ENCODE peak calls at places on chromosomes 5 and 9, in four cellular contexts. One of them, this sample, is unnamed.
A peak's percentile ranks its signal among the peaks of the same experiment; 100 is the strongest.

GRCh38 chr5:134590992-134591659 is 41.5 kb downstream of the SAR1B start:
- ATAC-seq in HepG2: peak; percentile 47
- ATAC-seq in upper lobe of left lung: no peak
- ATAC-seq in GM12878: peak; percentile 5
- ATAC-seq in this sample: no peak

GRCh38 chr5:178677429-178677828 is 50.6 kb upstream of the CLK4 start:
- ATAC-seq in HepG2: no peak
- ATAC-seq in upper lobe of left lung: peak; percentile 69
- ATAC-seq in GM12878: no peak
- ATAC-seq in this sample: no peak

GRCh38 chr9:73008273-73008672 is 55.4 kb upstream of the ALDH1A1 start:
- ATAC-seq in HepG2: no peak
- ATAC-seq in upper lobe of left lung: no peak
- ATAC-seq in GM12878: no peak
- ATAC-seq in this sample: no peak

GRCh38 chr9:117551171-117551570 is 136.3 kb upstream of the ASTN2 start:
- ATAC-seq in HepG2: no peak
- ATAC-seq in upper lobe of left lung: no peak
- ATAC-seq in GM12878: no peak
- ATAC-seq in this sample: no peak

GRCh38 chr5:161400583-161400982 is 145.9 kb downstream of the GABRB2 start:
- ATAC-seq in HepG2: no peak
- ATAC-seq in upper lobe of left lung: no peak
- ATAC-seq in GM12878: no peak
- ATAC-seq in this sample: no peak

GRCh38 chr5:100901851-100902341 is 1.2 kb downstream of the ST8SIA4 start:
- ATAC-seq in HepG2: no peak
- ATAC-seq in upper lobe of left lung: peak; percentile 79
- ATAC-seq in GM12878: peak; percentile 2
- ATAC-seq in this sample: peak; percentile 54

GRCh38 chr9:131734165-131734610 is 5.7 kb downstream of the RAPGEF1 start:
- ATAC-seq in HepG2: no peak
- ATAC-seq in upper lobe of left lung: no peak
- ATAC-seq in GM12878: peak; percentile 2
- ATAC-seq in this sample: no peak

GRCh38 chr5:172583931-172584511 is 57.0 kb upstream of the NEURL1B start:
- ATAC-seq in HepG2: no peak
- ATAC-seq in upper lobe of left lung: peak; percentile 66
- ATAC-seq in GM12878: no peak
- ATAC-seq in this sample: peak; percentile 76

GRCh38 chr9:104984994-104985393 is 57.0 kb upstream of the ABCA1 start:
- ATAC-seq in HepG2: no peak
- ATAC-seq in upper lobe of left lung: no peak
- ATAC-seq in GM12878: no peak
- ATAC-seq in this sample: no peak

GRCh38 chr5:168179185-168179584 is 112.3 kb upstream of the WWC1 start:
- ATAC-seq in HepG2: no peak
- ATAC-seq in upper lobe of left lung: no peak
- ATAC-seq in GM12878: no peak
- ATAC-seq in this sample: peak; percentile 28

GRCh38 chr9:71514344-71514975 is 253.9 kb downstream of the CEMIP2 start:
- ATAC-seq in HepG2: no peak
- ATAC-seq in upper lobe of left lung: no peak
- ATAC-seq in GM12878: no peak
- ATAC-seq in this sample: no peak

GRCh38 chr9:121440265-121440664 is 59.4 kb downstream of the GGTA1 start:
- ATAC-seq in HepG2: peak; percentile 96
- ATAC-seq in upper lobe of left lung: no peak
- ATAC-seq in GM12878: no peak
- ATAC-seq in this sample: no peak

GRCh38 chr9:130639866-130640555 is 24.4 kb upstream of the PRDM12 start:
- ATAC-seq in HepG2: peak; percentile 29
- ATAC-seq in upper lobe of left lung: no peak
- ATAC-seq in GM12878: no peak
- ATAC-seq in this sample: no peak

GRCh38 chr5:143064207-143064606 is 294.0 kb downstream of the ARHGAP26 start:
- ATAC-seq in HepG2: no peak
- ATAC-seq in upper lobe of left lung: no peak
- ATAC-seq in GM12878: no peak
- ATAC-seq in this sample: no peak

GRCh38 chr5:113061851-113062631 is 85.4 kb downstream of the DCP2 start:
- ATAC-seq in HepG2: no peak
- ATAC-seq in upper lobe of left lung: no peak
- ATAC-seq in GM12878: no peak
- ATAC-seq in this sample: no peak

GRCh38 chr5:121273818-121274433 is 577.8 kb upstream of the FTMT start:
- ATAC-seq in HepG2: peak; percentile 68
- ATAC-seq in upper lobe of left lung: no peak
- ATAC-seq in GM12878: no peak
- ATAC-seq in this sample: no peak

GRCh38 chr5:169029661-169030274 is 271.2 kb downstream of the SLIT3 start:
- ATAC-seq in HepG2: no peak
- ATAC-seq in upper lobe of left lung: no peak
- ATAC-seq in GM12878: no peak
- ATAC-seq in this sample: no peak

GRCh38 chr5:87190687-87191086 is 77.0 kb upstream of the RASA1 start:
- ATAC-seq in HepG2: peak; percentile 44
- ATAC-seq in upper lobe of left lung: no peak
- ATAC-seq in GM12878: peak; percentile 80
- ATAC-seq in this sample: no peak

GRCh38 chr9:133499130-133499891 is 20.4 kb upstream of the SLC2A6 start:
- ATAC-seq in HepG2: peak; percentile 77
- ATAC-seq in upper lobe of left lung: peak; percentile 69
- ATAC-seq in GM12878: no peak
- ATAC-seq in this sample: peak; percentile 52

GRCh38 chr5:141882594-141883183 is 4.5 kb upstream of the PCDH1 start:
- ATAC-seq in HepG2: no peak
- ATAC-seq in upper lobe of left lung: no peak
- ATAC-seq in GM12878: no peak
- ATAC-seq in this sample: no peak

GRCh38 chr5:170760126-170760525 is 23.4 kb upstream of the GABRP start:
- ATAC-seq in HepG2: no peak
- ATAC-seq in upper lobe of left lung: no peak
- ATAC-seq in GM12878: no peak
- ATAC-seq in this sample: no peak

GRCh38 chr5:109690456-109691247 is 925 bp downstream of the MAN2A1 start:
- ATAC-seq in HepG2: peak; percentile 35
- ATAC-seq in upper lobe of left lung: peak; percentile 58
- ATAC-seq in GM12878: peak; percentile 31
- ATAC-seq in this sample: peak; percentile 47

GRCh38 chr5:109691248-109691574 is 1.5 kb downstream of the MAN2A1 start:
- ATAC-seq in HepG2: peak; percentile 0
- ATAC-seq in upper lobe of left lung: no peak
- ATAC-seq in GM12878: peak; percentile 3
- ATAC-seq in this sample: no peak

GRCh38 chr5:109688647-109688998 is 1.1 kb upstream of the MAN2A1 start:
- ATAC-seq in HepG2: no peak
- ATAC-seq in upper lobe of left lung: no peak
- ATAC-seq in GM12878: peak; percentile 4
- ATAC-seq in this sample: no peak

GRCh38 chr5:109689740-109690455 is at the start of gene MAN2A1:
- ATAC-seq in HepG2: peak; percentile 69
- ATAC-seq in upper lobe of left lung: peak; percentile 87
- ATAC-seq in GM12878: peak; percentile 72
- ATAC-seq in this sample: peak; percentile 80

DNA sequence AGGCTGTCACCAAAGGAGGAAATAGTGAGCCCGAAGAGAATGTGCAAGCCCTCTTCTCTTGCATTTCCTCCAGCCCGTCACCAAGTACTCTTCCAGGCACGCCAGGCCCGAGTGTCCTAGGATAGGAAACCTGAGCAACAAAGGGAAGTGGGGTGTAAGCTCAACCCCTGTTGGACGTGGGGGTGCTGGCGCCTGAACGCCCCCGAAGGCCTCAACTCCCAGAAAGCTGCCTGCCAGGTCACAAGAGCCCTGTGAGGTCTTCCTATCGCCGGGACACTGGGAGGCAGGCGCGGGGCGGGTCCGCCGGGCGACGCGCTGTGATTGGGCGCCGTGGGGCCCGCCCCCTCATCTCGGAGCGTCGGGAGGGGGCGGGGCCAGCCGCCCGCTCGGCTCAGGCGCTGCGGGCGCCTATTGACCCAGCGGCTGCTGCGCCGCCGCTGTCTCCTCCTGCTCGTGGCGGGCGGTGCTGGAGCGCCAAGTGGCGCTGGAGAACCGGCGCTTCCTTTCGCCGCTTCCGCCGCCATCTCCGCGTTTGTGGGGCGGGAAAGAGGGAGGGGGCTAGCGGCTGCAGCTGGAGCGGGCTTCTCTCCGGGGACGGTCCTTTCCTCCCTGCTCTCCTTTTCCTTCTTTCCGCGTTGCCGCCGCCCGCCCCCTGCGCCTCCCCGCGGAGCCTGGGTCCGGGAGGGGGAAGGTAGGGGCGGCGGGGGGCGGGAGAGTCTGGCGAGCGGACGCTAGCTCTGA is 558 bp upstream of the MAN2A1 start:
- ATAC-seq in HepG2: peak; percentile 89
- ATAC-seq in upper lobe of left lung: peak; percentile 97
- ATAC-seq in GM12878: peak; percentile 85
- ATAC-seq in this sample: peak; percentile 93
- TF ChIP-seq POLR2A in HepG2: peak; percentile 94
- TF ChIP-seq POLR2A in upper lobe of left lung: peak; percentile 76
- TF ChIP-seq POLR2A in GM12878: peak; percentile 83
- TF ChIP-seq POLR2A in this sample: peak; percentile 94

GRCh38 chr5:78076351-78076750 is 218.1 kb downstream of the AP3B1 start:
- ATAC-seq in HepG2: no peak
- ATAC-seq in upper lobe of left lung: no peak
- ATAC-seq in GM12878: peak; percentile 70
- ATAC-seq in this sample: no peak

GRCh38 chr5:78077369-78078068 is 217.0 kb downstream of the AP3B1 start:
- ATAC-seq in HepG2: no peak
- ATAC-seq in upper lobe of left lung: no peak
- ATAC-seq in GM12878: no peak
- ATAC-seq in this sample: no peak

DNA sequence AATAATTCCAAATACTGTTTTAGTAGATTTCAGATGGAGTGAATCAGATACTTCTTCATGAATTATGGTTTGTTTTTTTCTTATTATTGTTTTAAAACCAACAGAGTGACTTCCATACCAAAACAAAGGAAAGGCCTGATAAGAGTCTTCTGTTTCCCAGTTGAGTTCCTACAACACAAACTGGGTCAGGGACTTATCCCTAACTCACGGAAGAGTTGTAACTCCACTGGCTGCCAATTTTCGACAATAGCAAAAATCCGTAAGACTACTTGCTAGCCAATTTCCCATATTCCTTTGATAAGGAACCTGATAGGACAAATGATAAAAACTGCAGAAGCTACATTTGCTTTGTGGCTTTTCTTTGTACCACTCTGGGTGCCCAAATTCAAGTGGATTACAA is 219.2 kb downstream of the AP3B1 start:
- ATAC-seq in HepG2: no peak
- ATAC-seq in upper lobe of left lung: no peak
- ATAC-seq in GM12878: no peak
- ATAC-seq in this sample: no peak
- TF ChIP-seq POLR2AphosphoS5 in HepG2: no peak
- TF ChIP-seq POLR2AphosphoS5 in upper lobe of left lung: no peak
- TF ChIP-seq POLR2AphosphoS5 in GM12878: no peak
- TF ChIP-seq POLR2AphosphoS5 in this sample: no peak

DNA sequence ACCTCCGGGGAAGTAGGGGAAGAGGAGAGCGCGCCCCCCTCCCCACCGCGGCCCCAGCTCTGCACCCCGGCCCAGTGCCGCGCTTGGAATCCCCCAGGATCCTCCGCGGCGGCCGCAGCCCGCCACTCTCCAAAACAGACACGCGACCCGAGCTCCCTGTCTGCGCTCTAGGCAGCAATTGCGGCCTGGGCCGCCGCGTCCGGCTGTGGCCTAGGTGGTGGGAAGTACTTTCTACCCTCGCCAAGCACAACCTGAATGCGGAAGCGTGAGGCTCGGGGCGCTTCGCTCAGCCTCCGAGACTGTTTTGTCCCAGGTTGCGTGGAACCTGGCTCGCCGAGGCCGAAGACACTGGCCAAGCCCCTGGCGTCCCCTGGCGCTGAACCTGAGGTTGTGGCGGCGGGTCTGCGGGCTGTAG is 3.3 kb upstream of the FOXB2 start:
- ATAC-seq in HepG2: no peak
- ATAC-seq in upper lobe of left lung: no peak
- ATAC-seq in GM12878: no peak
- ATAC-seq in this sample: no peak
- H3K4me3 ChIP-seq in HepG2: no peak overlapping the region
- H3K4me3 ChIP-seq in upper lobe of left lung: no peak overlapping the region
- H3K4me3 ChIP-seq in GM12878: no peak overlapping the region
- H3K4me3 ChIP-seq in this sample: no peak overlapping the region

DNA sequence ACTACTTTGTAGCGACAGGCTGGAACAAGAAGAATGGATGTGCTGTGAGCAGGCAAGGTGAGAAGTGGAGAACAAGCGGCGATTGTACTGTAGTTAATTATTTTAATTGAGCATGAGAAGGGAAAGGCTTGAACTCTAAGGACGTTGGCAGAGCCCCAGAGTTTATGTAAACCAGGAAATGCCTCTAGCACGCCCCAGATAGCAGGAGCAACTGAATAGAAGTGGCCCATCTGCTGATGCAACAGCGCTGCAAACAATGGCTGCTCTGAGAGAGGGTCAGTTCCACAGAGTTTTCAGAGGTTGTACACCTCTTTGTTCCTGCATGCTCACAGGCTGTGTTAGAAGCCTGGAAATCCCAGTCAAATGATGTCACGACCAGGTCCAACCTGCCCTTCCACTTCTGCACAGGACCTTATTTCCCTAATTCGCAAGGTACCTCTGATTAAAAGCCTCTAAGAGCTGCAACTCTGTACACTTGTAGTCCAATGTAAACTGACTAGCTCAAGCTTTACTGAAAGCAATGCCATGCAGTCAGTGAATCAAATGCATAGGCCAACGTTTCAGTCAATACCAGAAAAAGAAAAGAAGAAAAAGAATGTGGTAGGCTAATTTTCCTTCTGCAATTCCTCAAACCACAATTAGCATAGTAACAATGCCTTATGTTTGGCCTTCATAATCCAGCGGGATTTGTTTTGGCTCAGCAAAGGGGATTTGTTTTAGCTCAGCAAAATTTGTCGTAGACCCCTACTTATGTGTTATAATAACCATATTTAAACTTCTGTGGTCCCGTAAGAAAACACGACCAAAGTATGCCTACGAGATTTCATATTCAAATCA is 119.6 kb upstream of the RETREG1 start:
- ATAC-seq in HepG2: peak; percentile 92
- ATAC-seq in upper lobe of left lung: peak; percentile 88
- ATAC-seq in GM12878: no peak
- ATAC-seq in this sample: no peak
- TF ChIP-seq POLR2A in HepG2: peak; percentile 92
- TF ChIP-seq POLR2A in upper lobe of left lung: no peak
- TF ChIP-seq POLR2A in GM12878: no peak
- TF ChIP-seq POLR2A in this sample: no peak

This sample was measured in gastroesophageal sphincter.